ENCODE peak calls at places on chromosome 12, in six cellular contexts. U is fibroblast of the aortic adventitia, H is H1, B is HCT116, X is dorsolateral prefrontal cortex, M is ovary. N is an unnamed sample.

GRCh38 chr12:44381341-44381740 is 494.8 kb downstream of the NELL2 start:
- DNase-seq in U (no peak), H (no peak), B (no peak), X (no peak), M (no peak), N (no peak)

GRCh38 chr12:10331642-10332239 is 24.1 kb downstream of the KLRD1 start:
- DNase-seq in U (peak), H (no peak), B (peak), X (no peak), M (no peak), N (no peak)

GRCh38 chr12:56243731-56244181 is 13.9 kb downstream of the SLC39A5 start:
- DNase-seq in U (no peak), H (no peak), B (no peak), X (no peak), M (no peak), N (no peak)

GRCh38 chr12:3725267-3726115 is 27.4 kb downstream of the CRACR2A start:
- DNase-seq in U (peak), H (no peak), B (no peak), X (no peak), M (no peak), N (no peak)

GRCh38 chr12:106245767-106246166 is 2.1 kb downstream of the CKAP4 start:
- DNase-seq in U (peak), H (no peak), B (peak), X (no peak), M (no peak), N (no peak)

GRCh38 chr12:53208877-53209463 is 1.9 kb upstream of the ITGB7 start:
- DNase-seq in U (no peak), H (no peak), B (no peak), X (no peak), M (no peak), N (no peak)

GRCh38 chr12:121719926-121720414 is 7.4 kb downstream of the TMEM120B start:
- DNase-seq in U (peak), H (no peak), B (no peak), X (no peak), M (no peak), N (no peak)

GRCh38 chr12:27521066-27521465 is 2.9 kb upstream of the PPFIBP1 start:
- DNase-seq in U (peak), H (no peak), B (no peak), X (no peak), M (peak), N (no peak)

GRCh38 chr12:92000587-92000986 is 145.1 kb downstream of the BTG1 start:
- DNase-seq in U (no peak), H (no peak), B (no peak), X (no peak), M (no peak), N (no peak)

GRCh38 chr12:105773501-105773900 is 365.3 kb downstream of the NUAK1 start:
- DNase-seq in U (no peak), H (no peak), B (no peak), X (no peak), M (no peak), N (no peak)

GRCh38 chr12:62260733-62261683 is 804 bp downstream of the USP15 start:
- DNase-seq in U (peak), H (no peak), B (peak), X (no peak), M (no peak), N (no peak)

GRCh38 chr12:92503029-92503931 is 199.5 kb upstream of the PLEKHG7 start:
- DNase-seq in U (no peak), H (no peak), B (no peak), X (no peak), M (no peak), N (no peak)

GRCh38 chr12:3296409-3296701 is 194.6 kb upstream of the PRMT8 start:
- DNase-seq in U (no peak), H (no peak), B (no peak), X (no peak), M (no peak), N (no peak)

GRCh38 chr12:34600592-34601462 is 578.5 kb downstream of the ALG10 start:
- DNase-seq in U (no peak), H (no peak), B (no peak), X (no peak), M (peak), N (peak)

GRCh38 chr12:3252416-3252815 is 175.2 kb downstream of the TSPAN9 start:
- DNase-seq in U (peak), H (no peak), B (no peak), X (peak), M (peak), N (no peak)

GRCh38 chr12:32659908-32660440 is 19.1 kb upstream of the DNM1L start:
- DNase-seq in U (no peak), H (no peak), B (no peak), X (no peak), M (no peak), N (no peak)

GRCh38 chr12:124621296-124621660 is 53.9 kb upstream of the NCOR2 start:
- DNase-seq in U (peak), H (peak), B (no peak), X (no peak), M (peak), N (no peak)

GRCh38 chr12:89529738-89530137 is 3.9 kb upstream of the POC1B start:
- DNase-seq in U (peak), H (no peak), B (no peak), X (no peak), M (no peak), N (no peak)

GRCh38 chr12:12403264-12404248 is 46.7 kb downstream of the BORCS5 start:
- DNase-seq in U (no peak), H (no peak), B (no peak), X (no peak), M (no peak), N (no peak)

GRCh38 chr12:115132145-115132544 is 448.2 kb upstream of the TBX3 start:
- DNase-seq in U (peak), H (no peak), B (no peak), X (no peak), M (no peak), N (no peak)

GRCh38 chr12:129902371-129903091 is 1.3 kb downstream of the TMEM132D start:
- DNase-seq in U (no peak), H (no peak), B (no peak), X (no peak), M (no peak), N (no peak)

GRCh38 chr12:53274445-53274844 is 6.3 kb downstream of the ESPL1 start:
- DNase-seq in U (no peak), H (no peak), B (no peak), X (no peak), M (no peak), N (no peak)

GRCh38 chr12:113407931-113408585 is 4.4 kb upstream of the SDS start:
- DNase-seq in U (peak), H (no peak), B (no peak), X (no peak), M (no peak), N (no peak)

GRCh38 chr12:92757599-92758121 is 54.9 kb downstream of the PLEKHG7 start:
- DNase-seq in U (no peak), H (no peak), B (no peak), X (no peak), M (no peak), N (no peak)

DNA sequence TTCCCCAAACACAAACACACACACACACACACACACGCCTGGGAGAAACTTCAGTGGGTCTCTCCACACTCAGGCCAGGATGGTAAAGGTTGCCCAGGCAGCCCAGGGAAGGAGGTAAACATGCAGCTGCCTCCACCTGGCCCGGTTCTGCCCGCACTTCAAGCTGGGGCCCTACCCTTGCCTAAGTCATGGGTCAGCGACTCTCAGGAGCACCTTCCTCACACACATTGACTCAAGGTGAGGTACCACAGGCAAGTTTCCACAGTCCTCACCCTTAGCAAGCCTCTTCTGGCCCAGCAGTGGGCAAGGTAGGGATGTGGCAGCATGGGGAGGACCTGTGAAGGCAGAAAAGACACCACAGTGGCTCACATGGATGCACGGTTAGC is 14.1 kb upstream of the FAIM2 start:
- DNase-seq in U (no peak), H (no peak), B (no peak), X (no peak), M (peak), N (no peak)
- TF ChIP-seq CTCF in U (no peak), H (no peak), B (no peak), X (no peak), M (no peak), N (no peak)

GRCh38 chr12:104249017-104249416 is 33.4 kb downstream of the TXNRD1 start:
- DNase-seq in U (no peak), H (no peak), B (no peak), X (no peak), M (no peak), N (no peak)
- TF ChIP-seq CTCF in U (no peak), H (no peak), B (no peak), X (no peak), M (no peak), N (no peak)

DNA sequence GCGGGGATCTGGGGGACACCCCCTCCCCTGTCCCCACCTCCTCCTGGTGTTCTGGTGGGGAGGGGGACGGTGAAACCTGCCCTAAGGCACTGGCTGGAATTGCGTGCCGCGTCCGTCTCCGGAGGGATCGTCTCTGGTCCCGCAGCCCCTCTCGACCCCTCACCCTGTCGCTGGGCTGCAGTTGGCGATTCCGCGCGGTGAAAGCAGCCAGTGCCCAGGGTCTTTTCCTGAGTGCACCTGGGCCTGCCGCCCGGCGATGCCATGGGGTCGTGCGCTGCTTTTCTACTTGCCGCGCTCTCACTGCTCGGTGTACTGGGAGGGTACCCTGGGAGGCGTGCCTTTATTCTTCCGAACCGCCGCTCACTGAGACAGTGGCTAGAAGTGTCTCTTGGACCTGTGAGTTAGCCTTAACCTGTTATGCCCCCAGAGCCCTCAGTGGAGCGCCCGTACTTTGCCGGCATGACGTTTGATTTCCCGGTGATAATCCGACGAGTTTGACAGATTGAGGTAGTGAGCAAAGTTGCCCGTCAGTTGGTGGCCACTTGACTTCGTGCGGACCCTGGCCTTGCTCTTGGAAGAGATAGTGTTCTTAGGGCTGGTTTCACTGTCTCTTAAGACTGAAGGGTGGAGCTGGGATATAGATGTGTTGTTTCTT is 788 bp downstream of the SFSWAP start:
- DNase-seq in U (no peak), H (no peak), B (no peak), X (no peak), M (no peak), N (no peak)
- TF ChIP-seq CTCF in U (no peak), H (no peak), B (no peak), X (no peak), M (no peak), N (no peak)

DNA sequence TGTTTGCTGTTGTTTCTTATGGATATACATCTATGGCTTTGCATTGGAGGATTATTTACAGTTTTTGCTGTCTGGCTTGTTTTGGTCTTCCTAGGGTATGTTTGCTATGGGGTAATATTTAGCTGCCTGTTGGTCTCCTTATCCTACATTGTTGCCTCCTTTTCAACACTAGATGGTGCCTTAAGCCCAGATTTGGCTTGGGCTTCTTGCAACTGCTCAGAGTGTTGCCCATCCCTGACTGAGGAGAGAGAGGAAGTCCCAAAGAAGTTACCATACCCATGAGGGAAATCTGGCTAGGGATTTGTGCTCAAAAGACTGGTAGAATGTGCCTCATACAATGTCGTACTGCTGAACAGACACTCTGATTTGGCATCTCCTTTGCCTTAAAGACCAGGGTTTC is 94.6 kb upstream of the MUCL1 start:
- DNase-seq in U (peak), H (peak), B (peak), X (no peak), M (no peak), N (no peak)
- TF ChIP-seq CTCF in U (peak), H (peak), B (peak), X (peak), M (no peak), N (peak)

GRCh38 chr12:57766464-57767311 is at the start of gene CYP27B1:
- DNase-seq in U (peak), H (peak), B (no peak), X (no peak), M (peak), N (no peak)
- TF ChIP-seq CTCF in U (no peak), H (no peak), B (no peak), X (no peak), M (no peak), N (no peak)

GRCh38 chr12:118311666-118312065 is 61.0 kb downstream of the TAOK3 start:
- DNase-seq in U (no peak), H (no peak), B (no peak), X (no peak), M (no peak), N (no peak)

GRCh38 chr12:118310320-118310719 is 62.4 kb downstream of the TAOK3 start:
- DNase-seq in U (no peak), H (no peak), B (no peak), X (no peak), M (no peak), N (no peak)

GRCh38 chr12:118302053-118302452 is 70.7 kb downstream of the TAOK3 start:
- DNase-seq in U (peak), H (no peak), B (no peak), X (no peak), M (no peak), N (no peak)

GRCh38 chr12:118304093-118304492 is 68.6 kb downstream of the TAOK3 start:
- DNase-seq in U (no peak), H (no peak), B (no peak), X (no peak), M (no peak), N (no peak)

DNA sequence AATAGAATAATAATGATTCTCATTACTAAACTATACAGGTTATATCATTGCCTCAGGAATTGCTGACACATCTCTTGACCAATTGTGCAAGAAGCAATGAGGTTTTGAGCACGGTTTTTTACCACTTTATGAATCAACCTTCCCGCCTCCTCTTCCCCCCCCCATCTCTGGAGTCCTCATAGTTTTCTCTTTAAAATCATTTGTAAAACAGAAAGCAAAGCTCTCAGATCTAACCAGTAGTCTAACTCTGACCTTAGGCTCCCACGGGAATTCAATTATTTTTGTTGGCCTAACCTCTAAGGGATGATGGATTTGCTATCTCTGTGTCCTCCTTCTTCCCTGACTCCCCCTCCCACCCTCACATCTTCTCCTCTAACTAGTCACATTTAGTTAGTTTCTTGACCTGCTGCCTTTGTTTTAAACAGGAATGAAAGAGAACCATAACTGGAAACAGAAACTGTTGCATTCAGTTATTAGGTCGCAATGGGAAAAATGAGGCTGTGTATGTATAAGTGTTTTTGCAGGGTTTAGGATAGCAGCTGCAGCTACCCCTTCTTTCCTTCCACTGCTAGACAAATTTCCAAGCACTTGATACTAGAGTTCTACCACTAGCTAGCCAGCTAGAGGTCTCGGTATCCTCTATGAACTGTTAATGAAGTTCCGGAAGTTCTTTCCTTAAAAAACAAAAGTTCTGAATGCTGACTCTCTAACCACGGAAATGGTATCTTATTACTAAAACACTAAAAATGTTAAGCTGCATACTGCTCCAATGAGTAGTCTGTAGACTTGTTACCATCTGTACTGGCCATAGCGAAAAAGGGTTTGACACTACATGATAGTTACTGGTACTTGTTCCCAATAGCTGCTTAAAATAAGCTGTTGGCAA is 65.4 kb downstream of the TAOK3 start:
- DNase-seq in U (peak), H (no peak), B (no peak), X (no peak), M (no peak), N (no peak)
- TF ChIP-seq CTCF in U (no peak), H (no peak), B (no peak), X (no peak), M (no peak), N (no peak)

GRCh38 chr12:6644903-6645302 is 2.3 kb downstream of the ACRBP start:
- DNase-seq in U (peak), H (no peak), B (no peak), X (no peak), M (peak), N (no peak)
- TF ChIP-seq CTCF in U (peak), H (peak), B (peak), X (peak), M (no peak), N (peak)

DNA sequence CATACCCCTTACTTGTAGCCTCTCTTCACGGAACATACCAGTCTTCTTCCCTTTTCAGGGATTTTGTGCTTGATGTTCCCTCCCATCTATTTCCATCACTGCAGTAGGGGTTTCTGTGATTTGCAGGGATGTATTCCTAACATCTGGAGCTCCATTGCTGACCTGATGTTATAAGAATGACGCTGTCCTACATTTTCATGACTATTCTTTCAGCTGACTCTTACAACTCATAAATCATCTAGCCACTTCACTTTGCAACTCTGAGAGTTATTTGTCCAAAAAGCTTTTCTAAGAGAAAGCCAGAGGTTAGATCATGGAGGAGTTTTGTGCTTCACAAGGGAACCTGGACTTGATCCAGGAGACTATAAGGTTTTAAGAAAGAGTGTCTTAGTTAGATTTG is 116.6 kb upstream of the FAR2 start:
- DNase-seq in U (no peak), H (no peak), B (no peak), X (no peak), M (no peak), N (no peak)
- TF ChIP-seq CTCF in U (no peak), H (no peak), B (no peak), X (no peak), M (no peak), N (no peak)